ENCODE peak calls at places on chromosomes 7 and 10, in seven cellular contexts. P, T, G, A, I, L and F are unnamed samples.

GRCh38 chr10:63977329-63977923 is 456.2 kb downstream of the REEP3 start:
- DNase-seq in P (no peak), T (no peak), I (no peak), A (no peak), L (no peak), G (peak; percentile 23), F (no peak)

GRCh38 chr7:49630513-49630912 is 142.9 kb upstream of the VWC2 start:
- DNase-seq in I (no peak), L (peak; percentile 53), T (no peak), P (no peak), G (no peak), A (no peak), F (no peak)

GRCh38 chr7:84949501-84949900 is 237.4 kb downstream of the SEMA3D start:
- DNase-seq in T (no peak), L (no peak), G (no peak), P (no peak), A (no peak), I (no peak), F (no peak)

GRCh38 chr7:34315032-34315431 is 343.0 kb upstream of the NPSR1 start:
- DNase-seq in L (no peak), G (no peak), T (no peak), P (no peak), I (no peak), A (no peak), F (no peak)

GRCh38 chr7:145005601-145006000 is 169.7 kb upstream of the TPK1 start:
- DNase-seq in I (no peak), T (no peak), G (no peak), P (no peak), L (no peak), A (no peak), F (no peak)

GRCh38 chr10:75165684-75166622 is 44.6 kb upstream of the VDAC2 start:
- DNase-seq in L (no peak), T (no peak), P (no peak), A (no peak), G (no peak), I (peak; percentile 6), F (no peak)

GRCh38 chr10:29658984-29659769 is 24.4 kb upstream of the SVIL start:
- DNase-seq in G (peak; percentile 29), I (peak; percentile 90), L (no peak), T (peak; percentile 53), P (peak; percentile 69), A (peak; percentile 73), F (no peak)

GRCh38 chr7:32905175-32905662 is 13.7 kb upstream of the KBTBD2 start:
- DNase-seq in L (no peak), P (peak; percentile 59), G (peak; percentile 27), T (no peak), I (no peak), A (peak; percentile 59), F (no peak)

GRCh38 chr10:30348378-30348776 is 701 bp downstream of the MTPAP start:
- DNase-seq in L (no peak), T (no peak), P (no peak), A (no peak), G (no peak), I (no peak), F (no peak)

GRCh38 chr7:85150624-85151023 is 36.2 kb downstream of the SEMA3D start:
- DNase-seq in A (no peak), P (no peak), G (no peak), L (no peak), I (no peak), T (no peak), F (no peak)

GRCh38 chr7:96636342-96636865 is 73.2 kb downstream of the SEM1 start:
- DNase-seq in P (no peak), L (no peak), A (no peak), I (no peak), G (no peak), T (no peak), F (no peak)

GRCh38 chr7:149627911-149628310 is 130.3 kb upstream of the ZNF746 start:
- DNase-seq in P (no peak), L (no peak), I (no peak), A (no peak), T (no peak), G (no peak), F (no peak)

GRCh38 chr10:131806146-131806545 is 94.7 kb upstream of the PPP2R2D start:
- DNase-seq in G (no peak), A (no peak), T (no peak), I (peak; percentile 76), P (no peak), L (no peak), F (no peak)

GRCh38 chr7:81478664-81479063 is 291.2 kb downstream of the HGF start:
- DNase-seq in I (no peak), P (no peak), L (no peak), G (peak; percentile 48), T (no peak), A (peak; percentile 51), F (no peak)

GRCh38 chr7:4838626-4839334 is 23.1 kb downstream of the PAPOLB start:
- DNase-seq in A (peak; percentile 34), T (no peak), P (no peak), G (no peak), L (no peak), I (peak; percentile 70), F (peak; percentile 52)

GRCh38 chr10:114694735-114695134 is 36.7 kb upstream of the ABLIM1 start:
- DNase-seq in I (no peak), L (no peak), G (peak; percentile 56), P (no peak), A (peak; percentile 59), T (no peak), F (no peak)

GRCh38 chr10:60139798-60140566 is 233.6 kb upstream of the CCDC6 start:
- DNase-seq in T (peak; percentile 19), L (no peak), G (no peak), A (no peak), P (no peak), I (no peak), F (no peak)

GRCh38 chr7:108324053-108325038 is 131.9 kb downstream of the NRCAM start:
- DNase-seq in A (no peak), P (no peak), L (no peak), I (no peak), T (no peak), G (no peak), F (no peak)

GRCh38 chr7:135177021-135177696 is 6.7 kb upstream of the CYREN start:
- DNase-seq in T (no peak), L (peak; percentile 85), I (no peak), A (no peak), P (no peak), G (no peak), F (peak; percentile 16)

GRCh38 chr10:78454123-78454645 is 420.5 kb downstream of the RPS24 start:
- DNase-seq in A (no peak), L (no peak), G (no peak), P (no peak), T (no peak), I (no peak), F (no peak)

GRCh38 chr7:116731737-116732335 is 59.8 kb downstream of the MET start:
- DNase-seq in T (no peak), L (no peak), G (no peak), I (no peak), A (no peak), P (no peak), F (no peak)

GRCh38 chr7:46725838-46726237 is 804.8 kb upstream of the IGFBP3 start:
- DNase-seq in A (no peak), I (no peak), P (no peak), T (no peak), L (no peak), G (no peak), F (no peak)

GRCh38 chr10:77333610-77334340 is 303.8 kb downstream of the KCNMA1 start:
- DNase-seq in T (no peak), L (no peak), I (no peak), A (no peak), G (no peak), P (no peak), F (no peak)

GRCh38 chr7:1510780-1511154 is 6.6 kb upstream of the INTS1 start:
- DNase-seq in A (no peak), G (no peak), T (no peak), L (no peak), P (no peak), I (no peak), F (peak; percentile 82)
- TF ChIP-seq POLR2A in A (no peak), G (no peak), T (no peak), L (no peak), P (no peak), I (no peak), F (no peak)

GRCh38 chr10:100535715-100536353 is at the start of gene HIF1AN:
- DNase-seq in A (peak; percentile 95), L (peak; percentile 95), P (peak; percentile 94), T (peak; percentile 88), I (peak; percentile 97), G (peak; percentile 90), F (peak; percentile 94)
- TF ChIP-seq POLR2A in A (peak; percentile 73), L (peak; percentile 50), P (peak; percentile 64), T (no peak), I (no peak), G (peak; percentile 86), F (no peak)

GRCh38 chr10:49189422-49189821 is 1.2 kb upstream of the TMEM273 start:
- DNase-seq in A (no peak), T (no peak), G (no peak), I (peak; percentile 31), L (no peak), P (no peak), F (peak; percentile 74)

GRCh38 chr10:49186613-49187012 is 1.6 kb downstream of the TMEM273 start:
- DNase-seq in G (no peak), L (no peak), T (no peak), P (no peak), I (no peak), A (no peak), F (no peak)

GRCh38 chr10:49187044-49187484 is 1.1 kb downstream of the TMEM273 start:
- DNase-seq in G (no peak), T (no peak), I (peak; percentile 54), L (peak; percentile 81), P (no peak), A (peak; percentile 59), F (peak; percentile 76)

GRCh38 chr10:49185213-49185612 is 3.0 kb downstream of the TMEM273 start:
- DNase-seq in A (no peak), G (no peak), T (no peak), I (peak; percentile 36), L (no peak), P (no peak), F (no peak)

DNA sequence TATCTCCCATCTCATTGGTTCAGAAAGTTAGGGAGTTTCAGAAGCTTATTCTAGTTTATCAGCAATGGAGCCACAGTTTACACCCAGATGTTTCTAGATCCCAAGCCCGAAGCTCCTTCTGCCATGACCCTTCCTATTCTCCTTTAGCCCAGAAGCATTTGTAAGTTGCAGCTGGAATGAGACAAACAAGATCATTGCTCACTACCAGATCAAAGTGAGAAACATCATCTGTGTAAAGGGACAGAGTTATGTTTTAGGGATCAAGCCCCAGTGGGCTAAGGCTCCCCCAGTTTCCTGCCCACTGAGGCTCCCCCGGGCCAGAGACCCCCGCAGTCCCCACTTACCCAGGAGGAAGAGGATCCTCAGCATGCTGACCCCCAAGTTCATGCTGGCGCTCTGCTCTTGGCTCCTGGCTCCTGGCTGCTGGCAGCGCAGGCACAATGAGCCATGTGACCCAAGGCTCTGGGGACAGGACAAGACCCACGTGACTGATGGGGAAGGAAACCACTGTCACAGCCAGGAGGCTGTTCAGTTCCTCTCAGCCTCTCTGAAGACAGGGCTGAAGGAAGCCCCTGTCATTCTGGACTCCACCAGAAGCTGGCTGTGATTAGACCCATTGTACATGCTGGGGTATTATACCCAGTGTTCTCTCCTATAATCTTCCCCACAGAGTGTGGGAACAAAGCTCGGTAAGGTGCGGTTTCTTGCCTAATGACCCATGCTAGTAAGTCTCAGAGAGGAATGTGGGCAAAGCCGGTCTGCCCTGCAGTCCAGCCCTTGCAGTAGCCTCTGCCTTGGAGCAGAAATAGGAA is at the start of gene TMEM273:
- DNase-seq in G (peak; percentile 68), A (peak; percentile 90), T (no peak), P (peak; percentile 74), L (peak; percentile 93), I (peak; percentile 92), F (peak; percentile 94)
- TF ChIP-seq POLR2A in G (peak; percentile 44), A (peak; percentile 27), T (no peak), P (no peak), L (no peak), I (no peak), F (no peak)

GRCh38 chr7:106589495-106589879 is 71.5 kb downstream of the CCDC71L start:
- DNase-seq in A (no peak), L (no peak), I (no peak), G (no peak), T (no peak), P (no peak), F (no peak)
- TF ChIP-seq POLR2A in A (no peak), L (no peak), I (no peak), G (no peak), T (no peak), P (no peak), F (no peak)